ENCODE peak calls at places on chromosomes 7 and 10, in nine cellular contexts. One of them, this sample, is unnamed.

GRCh38 chr10:53122265-53122664 is 349.7 kb upstream of the MBL2 start:
- DNase-seq in nephron progenitor cell: no peak
- DNase-seq in OCI-LY7: peak; percentile 44
- DNase-seq in cardiac fibroblast: no peak
- DNase-seq in A549: no peak
- DNase-seq in fibroblast of the aortic adventitia: no peak
- DNase-seq in heart left ventricle: no peak
- DNase-seq in fibroblast of lung: no peak
- DNase-seq in left ventricle myocardium inferior: no peak
- DNase-seq in this sample: no peak

GRCh38 chr7:55093674-55094073 is 74.9 kb downstream of the EGFR start:
- DNase-seq in heart left ventricle: no peak
- DNase-seq in left ventricle myocardium inferior: no peak
- DNase-seq in nephron progenitor cell: no peak
- DNase-seq in OCI-LY7: no peak
- DNase-seq in fibroblast of the aortic adventitia: no peak
- DNase-seq in fibroblast of lung: no peak
- DNase-seq in A549: no peak
- DNase-seq in cardiac fibroblast: no peak
- DNase-seq in this sample: no peak

GRCh38 chr7:122885583-122886356 is 490 bp downstream of the CADPS2 start:
- DNase-seq in fibroblast of lung: peak; percentile 43
- DNase-seq in left ventricle myocardium inferior: peak; percentile 45
- DNase-seq in heart left ventricle: peak; percentile 62
- DNase-seq in cardiac fibroblast: peak; percentile 51
- DNase-seq in fibroblast of the aortic adventitia: peak; percentile 43
- DNase-seq in OCI-LY7: no peak
- DNase-seq in A549: peak; percentile 10
- DNase-seq in nephron progenitor cell: peak; percentile 59
- DNase-seq in this sample: peak; percentile 43

GRCh38 chr7:96718107-96719003 is 8.7 kb upstream of the SEM1 start:
- DNase-seq in nephron progenitor cell: no peak
- DNase-seq in fibroblast of the aortic adventitia: no peak
- DNase-seq in fibroblast of lung: no peak
- DNase-seq in A549: no peak
- DNase-seq in OCI-LY7: no peak
- DNase-seq in heart left ventricle: no peak
- DNase-seq in left ventricle myocardium inferior: no peak
- DNase-seq in cardiac fibroblast: no peak
- DNase-seq in this sample: no peak

GRCh38 chr7:116713918-116714317 is 41.9 kb downstream of the MET start:
- DNase-seq in cardiac fibroblast: no peak
- DNase-seq in fibroblast of lung: peak; percentile 46
- DNase-seq in A549: no peak
- DNase-seq in heart left ventricle: no peak
- DNase-seq in OCI-LY7: no peak
- DNase-seq in fibroblast of the aortic adventitia: peak; percentile 60
- DNase-seq in left ventricle myocardium inferior: no peak
- DNase-seq in nephron progenitor cell: no peak
- DNase-seq in this sample: no peak

GRCh38 chr7:32330602-32331001 is 159.6 kb downstream of the LSM5 start:
- DNase-seq in cardiac fibroblast: no peak
- DNase-seq in OCI-LY7: no peak
- DNase-seq in nephron progenitor cell: no peak
- DNase-seq in A549: no peak
- DNase-seq in left ventricle myocardium inferior: peak; percentile 46
- DNase-seq in fibroblast of lung: no peak
- DNase-seq in heart left ventricle: peak; percentile 59
- DNase-seq in fibroblast of the aortic adventitia: no peak
- DNase-seq in this sample: no peak

GRCh38 chr10:11018426-11018818 is 750 bp downstream of the CELF2 start:
- DNase-seq in fibroblast of lung: no peak
- DNase-seq in OCI-LY7: no peak
- DNase-seq in heart left ventricle: peak; percentile 45
- DNase-seq in A549: no peak
- DNase-seq in cardiac fibroblast: no peak
- DNase-seq in fibroblast of the aortic adventitia: no peak
- DNase-seq in nephron progenitor cell: peak; percentile 52
- DNase-seq in left ventricle myocardium inferior: peak; percentile 45
- DNase-seq in this sample: no peak

GRCh38 chr10:84257343-84258020 is 12.6 kb downstream of the RGR start:
- DNase-seq in fibroblast of lung: no peak
- DNase-seq in left ventricle myocardium inferior: no peak
- DNase-seq in fibroblast of the aortic adventitia: no peak
- DNase-seq in A549: no peak
- DNase-seq in cardiac fibroblast: no peak
- DNase-seq in nephron progenitor cell: no peak
- DNase-seq in OCI-LY7: no peak
- DNase-seq in heart left ventricle: no peak
- DNase-seq in this sample: no peak

GRCh38 chr7:100127866-100128601 is 1.3 kb downstream of the MBLAC1 start:
- DNase-seq in heart left ventricle: no peak
- DNase-seq in OCI-LY7: peak; percentile 68
- DNase-seq in nephron progenitor cell: peak; percentile 44
- DNase-seq in fibroblast of the aortic adventitia: no peak
- DNase-seq in cardiac fibroblast: peak; percentile 15
- DNase-seq in left ventricle myocardium inferior: no peak
- DNase-seq in A549: no peak
- DNase-seq in fibroblast of lung: no peak
- DNase-seq in this sample: peak; percentile 45

GRCh38 chr7:151083071-151083823 is at the start of gene TMUB1:
- DNase-seq in fibroblast of the aortic adventitia: no peak
- DNase-seq in fibroblast of lung: no peak
- DNase-seq in cardiac fibroblast: peak; percentile 61
- DNase-seq in heart left ventricle: peak; percentile 87
- DNase-seq in A549: peak; percentile 64
- DNase-seq in nephron progenitor cell: peak; percentile 80
- DNase-seq in OCI-LY7: peak; percentile 84
- DNase-seq in left ventricle myocardium inferior: peak; percentile 85
- DNase-seq in this sample: peak; percentile 92

GRCh38 chr10:34859170-34859569 is 44.1 kb upstream of the PARD3 start:
- DNase-seq in nephron progenitor cell: no peak
- DNase-seq in cardiac fibroblast: peak; percentile 12
- DNase-seq in heart left ventricle: no peak
- DNase-seq in OCI-LY7: no peak
- DNase-seq in left ventricle myocardium inferior: no peak
- DNase-seq in fibroblast of the aortic adventitia: no peak
- DNase-seq in fibroblast of lung: no peak
- DNase-seq in A549: no peak
- DNase-seq in this sample: no peak

GRCh38 chr10:104447331-104447730 is 93.7 kb downstream of the CFAP58 start:
- DNase-seq in A549: no peak
- DNase-seq in nephron progenitor cell: no peak
- DNase-seq in cardiac fibroblast: no peak
- DNase-seq in heart left ventricle: no peak
- DNase-seq in fibroblast of the aortic adventitia: peak; percentile 45
- DNase-seq in OCI-LY7: no peak
- DNase-seq in fibroblast of lung: no peak
- DNase-seq in left ventricle myocardium inferior: no peak
- DNase-seq in this sample: no peak

GRCh38 chr7:157840913-157841756 is 504.3 kb downstream of the DNAJB6 start:
- DNase-seq in fibroblast of lung: no peak
- DNase-seq in heart left ventricle: no peak
- DNase-seq in cardiac fibroblast: no peak
- DNase-seq in left ventricle myocardium inferior: no peak
- DNase-seq in fibroblast of the aortic adventitia: no peak
- DNase-seq in OCI-LY7: no peak
- DNase-seq in nephron progenitor cell: peak; percentile 44
- DNase-seq in A549: no peak
- DNase-seq in this sample: no peak

GRCh38 chr10:62805139-62806092 is 896 bp downstream of the ADO start:
- DNase-seq in A549: peak; percentile 33
- DNase-seq in fibroblast of the aortic adventitia: peak; percentile 39
- DNase-seq in left ventricle myocardium inferior: no peak
- DNase-seq in heart left ventricle: peak; percentile 63
- DNase-seq in cardiac fibroblast: peak; percentile 52
- DNase-seq in nephron progenitor cell: peak; percentile 60
- DNase-seq in fibroblast of lung: peak; percentile 38
- DNase-seq in OCI-LY7: peak; percentile 75
- DNase-seq in this sample: peak; percentile 83

GRCh38 chr10:125538947-125539649 is 143.9 kb downstream of the TEX36 start:
- DNase-seq in A549: peak; percentile 10
- DNase-seq in cardiac fibroblast: no peak
- DNase-seq in heart left ventricle: peak; percentile 32
- DNase-seq in left ventricle myocardium inferior: peak; percentile 25
- DNase-seq in fibroblast of lung: no peak
- DNase-seq in nephron progenitor cell: no peak
- DNase-seq in OCI-LY7: no peak
- DNase-seq in fibroblast of the aortic adventitia: no peak
- DNase-seq in this sample: no peak

GRCh38 chr10:79084972-79085597 is 16.3 kb downstream of the ZMIZ1 start:
- DNase-seq in OCI-LY7: peak; percentile 88
- DNase-seq in A549: no peak
- DNase-seq in left ventricle myocardium inferior: no peak
- DNase-seq in nephron progenitor cell: no peak
- DNase-seq in cardiac fibroblast: no peak
- DNase-seq in fibroblast of the aortic adventitia: no peak
- DNase-seq in heart left ventricle: no peak
- DNase-seq in fibroblast of lung: no peak
- DNase-seq in this sample: no peak
- TF ChIP-seq CTCF in OCI-LY7: no peak
- TF ChIP-seq CTCF in A549: no peak
- TF ChIP-seq CTCF in left ventricle myocardium inferior: no peak
- TF ChIP-seq CTCF in nephron progenitor cell: no peak
- TF ChIP-seq CTCF in cardiac fibroblast: no peak
- TF ChIP-seq CTCF in fibroblast of the aortic adventitia: no peak
- TF ChIP-seq CTCF in heart left ventricle: no peak
- TF ChIP-seq CTCF in fibroblast of lung: no peak
- TF ChIP-seq CTCF in this sample: no peak

GRCh38 chr7:67621704-67622103 is 625.1 kb downstream of the TYW1 start:
- DNase-seq in heart left ventricle: no peak
- DNase-seq in OCI-LY7: no peak
- DNase-seq in A549: no peak
- DNase-seq in nephron progenitor cell: no peak
- DNase-seq in left ventricle myocardium inferior: no peak
- DNase-seq in fibroblast of the aortic adventitia: no peak
- DNase-seq in cardiac fibroblast: no peak
- DNase-seq in fibroblast of lung: no peak
- DNase-seq in this sample: no peak

GRCh38 chr7:67614843-67615242 is 618.2 kb downstream of the TYW1 start:
- DNase-seq in fibroblast of the aortic adventitia: no peak
- DNase-seq in OCI-LY7: no peak
- DNase-seq in left ventricle myocardium inferior: no peak
- DNase-seq in fibroblast of lung: no peak
- DNase-seq in cardiac fibroblast: no peak
- DNase-seq in heart left ventricle: no peak
- DNase-seq in nephron progenitor cell: no peak
- DNase-seq in A549: no peak
- DNase-seq in this sample: no peak

GRCh38 chr7:67616517-67616916 is 619.9 kb downstream of the TYW1 start:
- DNase-seq in cardiac fibroblast: no peak
- DNase-seq in A549: no peak
- DNase-seq in nephron progenitor cell: no peak
- DNase-seq in OCI-LY7: no peak
- DNase-seq in heart left ventricle: no peak
- DNase-seq in fibroblast of the aortic adventitia: no peak
- DNase-seq in left ventricle myocardium inferior: no peak
- DNase-seq in fibroblast of lung: no peak
- DNase-seq in this sample: no peak

GRCh38 chr7:67620216-67620933 is 623.7 kb downstream of the TYW1 start:
- DNase-seq in fibroblast of the aortic adventitia: no peak
- DNase-seq in left ventricle myocardium inferior: no peak
- DNase-seq in A549: no peak
- DNase-seq in OCI-LY7: no peak
- DNase-seq in heart left ventricle: no peak
- DNase-seq in fibroblast of lung: no peak
- DNase-seq in nephron progenitor cell: no peak
- DNase-seq in cardiac fibroblast: no peak
- DNase-seq in this sample: no peak

DNA sequence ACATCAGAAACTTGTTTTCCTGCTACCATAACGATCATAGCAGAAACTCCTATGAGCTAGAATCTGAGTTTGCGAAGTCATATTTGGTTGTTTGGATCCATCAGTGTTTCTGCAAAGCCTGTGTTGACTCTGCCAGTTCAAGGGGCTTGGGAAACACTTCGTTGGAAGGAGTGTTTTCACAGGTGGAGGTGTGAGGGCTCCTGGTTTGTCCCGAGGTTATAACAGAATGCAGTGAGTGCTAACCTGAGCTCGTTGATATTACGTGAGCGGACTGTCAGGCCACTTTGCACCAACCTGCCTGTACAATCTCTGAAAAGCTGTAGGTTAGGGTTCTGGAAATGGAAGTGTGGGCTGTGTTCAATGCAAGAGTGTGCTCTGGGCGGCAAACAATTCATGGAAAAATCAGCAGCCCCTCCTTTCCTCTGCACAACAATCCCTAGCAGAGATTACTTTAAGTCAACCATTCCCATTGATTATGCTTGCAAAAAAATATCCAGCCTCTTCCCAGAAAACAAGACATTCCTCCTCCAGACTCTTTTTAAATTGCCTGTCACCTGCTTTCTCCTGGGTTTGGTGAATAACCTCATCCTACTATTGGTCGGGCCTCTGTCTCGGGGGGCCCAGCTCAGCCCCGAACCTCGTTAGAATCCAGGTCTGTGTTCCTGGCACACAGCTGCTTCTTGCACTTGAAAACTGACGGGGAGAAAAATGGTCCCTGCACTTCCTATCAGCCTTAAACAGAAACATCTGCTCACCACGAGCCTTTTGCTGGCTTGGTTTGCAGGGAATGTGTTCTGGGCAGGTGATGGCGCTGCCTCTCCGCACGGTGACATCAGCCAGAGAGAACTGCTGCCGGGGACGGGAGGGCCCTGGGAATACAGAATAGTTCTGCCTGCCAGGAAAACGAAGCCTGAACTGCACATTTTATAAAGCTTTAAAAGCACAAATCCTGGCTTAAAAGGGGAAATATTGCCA is 622.2 kb downstream of the TYW1 start:
- DNase-seq in left ventricle myocardium inferior: peak; percentile 19
- DNase-seq in A549: peak; percentile 5
- DNase-seq in nephron progenitor cell: peak; percentile 40
- DNase-seq in fibroblast of the aortic adventitia: no peak
- DNase-seq in cardiac fibroblast: peak; percentile 6
- DNase-seq in OCI-LY7: no peak
- DNase-seq in fibroblast of lung: no peak
- DNase-seq in heart left ventricle: peak; percentile 39
- DNase-seq in this sample: no peak
- TF ChIP-seq CTCF in left ventricle myocardium inferior: peak; percentile 18
- TF ChIP-seq CTCF in A549: no peak
- TF ChIP-seq CTCF in nephron progenitor cell: no peak
- TF ChIP-seq CTCF in fibroblast of the aortic adventitia: no peak
- TF ChIP-seq CTCF in cardiac fibroblast: no peak
- TF ChIP-seq CTCF in OCI-LY7: no peak
- TF ChIP-seq CTCF in fibroblast of lung: no peak
- TF ChIP-seq CTCF in heart left ventricle: no peak
- TF ChIP-seq CTCF in this sample: no peak

GRCh38 chr10:69731184-69731583 is 70.5 kb upstream of the COL13A1 start:
- DNase-seq in fibroblast of the aortic adventitia: peak; percentile 71
- DNase-seq in OCI-LY7: no peak
- DNase-seq in fibroblast of lung: peak; percentile 95
- DNase-seq in left ventricle myocardium inferior: no peak
- DNase-seq in cardiac fibroblast: peak; percentile 63
- DNase-seq in heart left ventricle: no peak
- DNase-seq in A549: peak; percentile 18
- DNase-seq in nephron progenitor cell: no peak
- DNase-seq in this sample: no peak
- TF ChIP-seq CTCF in fibroblast of the aortic adventitia: peak; percentile 31
- TF ChIP-seq CTCF in OCI-LY7: no peak
- TF ChIP-seq CTCF in fibroblast of lung: peak; percentile 30
- TF ChIP-seq CTCF in left ventricle myocardium inferior: no peak
- TF ChIP-seq CTCF in cardiac fibroblast: peak; percentile 15
- TF ChIP-seq CTCF in heart left ventricle: no peak
- TF ChIP-seq CTCF in A549: no peak
- TF ChIP-seq CTCF in nephron progenitor cell: no peak
- TF ChIP-seq CTCF in this sample: no peak

GRCh38 chr7:142420554-142421362 is 162.9 kb upstream of the PRSS58 start:
- DNase-seq in cardiac fibroblast: peak; percentile 13
- DNase-seq in fibroblast of the aortic adventitia: peak; percentile 16
- DNase-seq in OCI-LY7: no peak
- DNase-seq in nephron progenitor cell: peak; percentile 24
- DNase-seq in A549: peak; percentile 9
- DNase-seq in left ventricle myocardium inferior: no peak
- DNase-seq in heart left ventricle: no peak
- DNase-seq in fibroblast of lung: peak; percentile 31
- DNase-seq in this sample: no peak
- TF ChIP-seq CTCF in cardiac fibroblast: peak; percentile 30
- TF ChIP-seq CTCF in fibroblast of the aortic adventitia: peak; percentile 34
- TF ChIP-seq CTCF in OCI-LY7: peak; percentile 59
- TF ChIP-seq CTCF in nephron progenitor cell: no peak
- TF ChIP-seq CTCF in A549: peak; percentile 13
- TF ChIP-seq CTCF in left ventricle myocardium inferior: no peak
- TF ChIP-seq CTCF in heart left ventricle: no peak
- TF ChIP-seq CTCF in fibroblast of lung: peak; percentile 63
- TF ChIP-seq CTCF in this sample: peak; percentile 24